ENCODE peak calls at places on chromosomes 7 and 10, in six cellular contexts. B is colonic mucosa, T is IMR-90, C is gastrocnemius medialis, S is heart right ventricle, E is brain microvascular endothelial cell. J is an unnamed sample. For H3K36me3, the result is how much of the 10 kb centered on the place peaks cover.

GRCh38 chr10:104329754-104330153 is 8.5 kb downstream of the ITPRIP start:
- DNase-seq in B (no peak), T (peak), C (peak), S (no peak), E (peak), J (no peak)

GRCh38 chr7:12297709-12298108 is 86.6 kb downstream of the TMEM106B start:
- DNase-seq in B (no peak), T (no peak), C (no peak), S (no peak), E (no peak), J (no peak)

GRCh38 chr7:151716339-151716722 is 160.6 kb downstream of the PRKAG2 start:
- DNase-seq in B (peak), T (no peak), C (no peak), S (no peak), E (no peak), J (peak)

GRCh38 chr7:67937717-67938191 is 941.1 kb downstream of the TYW1 start:
- DNase-seq in B (no peak), T (peak), C (no peak), S (peak), E (peak), J (no peak)

GRCh38 chr7:10022957-10023356 is 950.7 kb upstream of the PHF14 start:
- DNase-seq in B (no peak), T (no peak), C (no peak), S (peak), E (peak), J (peak)

GRCh38 chr10:114576132-114576487 is 82.0 kb downstream of the ABLIM1 start:
- DNase-seq in B (no peak), T (no peak), C (peak), S (no peak), E (no peak), J (no peak)

GRCh38 chr10:43209651-43210141 is 57.2 kb downstream of the RASGEF1A start:
- DNase-seq in B (no peak), T (no peak), C (peak), S (no peak), E (no peak), J (no peak)

GRCh38 chr7:116271980-116272886 is 61.9 kb downstream of the TES start:
- DNase-seq in B (peak), T (peak), C (peak), S (peak), E (peak), J (no peak)

GRCh38 chr7:27677912-27678612 is 15.4 kb upstream of the HIBADH start:
- DNase-seq in B (peak), T (peak), C (no peak), S (no peak), E (peak), J (peak)

GRCh38 chr10:91613411-91614253 is 19.2 kb downstream of the PPP1R3C start:
- DNase-seq in B (no peak), T (peak), C (peak), S (no peak), E (peak), J (peak)

GRCh38 chr10:60362461-60362860 is 27.2 kb downstream of the ANK3 start:
- DNase-seq in B (no peak), T (no peak), C (no peak), S (no peak), E (no peak), J (no peak)

GRCh38 chr7:73429622-73430505 is 3.7 kb upstream of the FZD9 start:
- DNase-seq in B (no peak), T (no peak), C (no peak), S (no peak), E (no peak), J (no peak)

GRCh38 chr7:767580-767940 is 40.5 kb upstream of the PRKAR1B start:
- DNase-seq in B (no peak), T (no peak), C (peak), S (no peak), E (peak), J (no peak)
- H3K36me3 ChIP-seq in B (under half), T (under half), C (under half), S (under half), E (under half), J (under half)

GRCh38 chr7:48098846-48099245 is 9.8 kb downstream of the UPP1 start:
- DNase-seq in B (no peak), T (no peak), C (no peak), S (no peak), E (no peak), J (no peak)
- H3K36me3 ChIP-seq in B (under half), T (under half), C (under half), S (half or more), E (under half), J (under half)

GRCh38 chr7:102075553-102076135 is 211.0 kb upstream of the SH2B2 start:
- DNase-seq in B (no peak), T (no peak), C (no peak), S (no peak), E (no peak), J (no peak)

GRCh38 chr7:102073931-102074880 is 212.5 kb upstream of the SH2B2 start:
- DNase-seq in B (peak), T (peak), C (no peak), S (no peak), E (no peak), J (peak)

GRCh38 chr7:102072636-102073209 is 213.9 kb upstream of the SH2B2 start:
- DNase-seq in B (no peak), T (peak), C (no peak), S (no peak), E (no peak), J (no peak)

GRCh38 chr7:102077081-102077480 is 209.6 kb upstream of the SH2B2 start:
- DNase-seq in B (no peak), T (no peak), C (no peak), S (no peak), E (no peak), J (no peak)

DNA sequence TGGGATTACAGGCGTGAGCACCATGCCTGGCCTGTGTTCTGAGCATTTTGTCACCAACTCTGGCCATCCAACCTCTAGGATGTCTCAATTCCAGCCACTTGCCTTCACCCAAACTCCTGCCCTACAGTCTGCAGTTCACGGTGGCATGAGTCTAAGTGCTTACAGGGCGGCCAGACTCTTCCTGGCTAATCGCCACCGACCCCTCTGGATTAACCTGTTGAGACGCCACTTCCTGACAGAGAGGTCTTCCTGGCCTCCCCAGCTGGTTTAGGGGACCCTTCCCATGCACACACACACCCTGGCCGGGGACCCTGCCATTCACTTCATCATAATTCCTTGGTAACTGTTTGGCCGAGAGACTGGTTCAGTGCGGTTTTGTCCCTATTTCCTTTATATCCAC is 211.5 kb upstream of the SH2B2 start:
- DNase-seq in B (no peak), T (no peak), C (no peak), S (no peak), E (no peak), J (no peak)
- H3K36me3 ChIP-seq in B (under half), T (under half), C (under half), S (under half), E (under half), J (under half)

DNA sequence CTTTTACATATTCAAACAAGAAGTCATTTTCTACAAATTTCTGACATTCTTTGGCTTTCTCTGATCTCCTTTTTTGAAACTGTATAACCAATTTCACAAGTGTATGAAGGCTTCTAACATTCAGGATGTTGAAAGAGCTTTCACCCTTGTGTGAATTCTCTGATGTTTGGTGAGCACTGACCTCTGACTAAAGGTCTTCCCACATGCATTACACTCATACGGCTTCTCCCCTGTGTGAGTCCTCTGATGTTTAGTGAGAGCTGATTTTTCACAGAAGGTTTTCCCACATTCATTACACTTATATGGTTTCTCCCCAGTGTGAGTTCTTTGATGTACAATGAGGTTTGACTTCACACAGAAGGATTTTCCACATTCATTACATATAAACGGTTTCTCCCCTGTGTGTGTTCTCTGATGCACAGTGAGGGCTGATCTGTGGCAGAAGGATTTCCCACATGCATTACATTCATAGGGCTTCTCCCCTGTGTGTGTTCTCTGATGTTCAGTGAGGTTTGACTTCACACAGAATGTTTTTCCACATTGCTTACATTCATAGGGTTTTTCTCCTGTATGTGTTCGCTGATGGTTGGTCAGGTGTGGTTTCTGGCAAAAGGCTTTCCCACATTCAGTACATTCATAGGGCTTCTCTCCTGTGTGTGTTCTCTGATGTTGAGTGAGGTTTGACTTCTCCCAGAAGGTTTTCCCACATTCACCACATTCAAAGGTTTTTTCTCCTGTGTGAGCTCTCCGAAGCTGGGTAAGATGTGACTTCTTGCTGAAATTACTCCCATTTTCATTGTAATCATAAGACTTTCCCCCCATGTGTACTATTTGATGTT is 25.7 kb downstream of the ZNF248 start:
- DNase-seq in B (no peak), T (no peak), C (no peak), S (no peak), E (no peak), J (no peak)
- H3K36me3 ChIP-seq in B (under half), T (under half), C (under half), S (half or more), E (under half), J (under half)

GRCh38 chr10:125105856-125106255 is 54.5 kb downstream of the CTBP2 start:
- DNase-seq in B (no peak), T (no peak), C (no peak), S (no peak), E (no peak), J (no peak)
- H3K36me3 ChIP-seq in B (under half), T (under half), C (under half), S (half or more), E (under half), J (under half)